ENCODE peak calls at places on chromosomes 6 and 20, in six cellular contexts. T is A549, D is IMR-90, B is upper lobe of right lung, Q is endothelial cell of umbilical vein, X is Panc1. O is an unnamed sample.

GRCh38 chr20:19794941-19795340 is 36.9 kb downstream of the RIN2 start:
- DNase-seq in T (no peak), D (no peak), B (no peak), Q (peak; percentile 65), X (no peak), O (no peak)

GRCh38 chr6:72649032-72649984 is 27.4 kb downstream of the KCNQ5 start:
- DNase-seq in T (peak; percentile 29), D (peak; percentile 83), B (no peak), Q (peak; percentile 31), X (peak; percentile 93), O (no peak)

GRCh38 chr6:82182756-82183155 is 64.8 kb downstream of the IBTK start:
- DNase-seq in T (no peak), D (peak; percentile 70), B (no peak), Q (no peak), X (no peak), O (no peak)

GRCh38 chr6:132165677-132166076 is 214.5 kb upstream of the CCN2 start:
- DNase-seq in T (no peak), D (no peak), B (no peak), Q (no peak), X (no peak), O (no peak)

GRCh38 chr6:92231220-92231701 is 1188.1 kb downstream of the EPHA7 start:
- DNase-seq in T (no peak), D (no peak), B (no peak), Q (no peak), X (no peak), O (no peak)

GRCh38 chr6:135739288-135739687 is 112.2 kb upstream of the PDE7B start:
- DNase-seq in T (no peak), D (peak; percentile 95), B (no peak), Q (no peak), X (no peak), O (no peak)

GRCh38 chr20:61420056-61420455 is 168.0 kb downstream of the CDH4 start:
- DNase-seq in T (no peak), D (no peak), B (no peak), Q (no peak), X (no peak), O (no peak)

GRCh38 chr6:107495196-107495643 is 5.3 kb downstream of the SOBP start:
- DNase-seq in T (no peak), D (peak; percentile 78), B (no peak), Q (peak; percentile 80), X (no peak), O (no peak)

GRCh38 chr6:81562169-81562568 is 190.3 kb downstream of the TENT5A start:
- DNase-seq in T (peak; percentile 29), D (peak; percentile 89), B (no peak), Q (no peak), X (no peak), O (peak; percentile 32)

GRCh38 chr20:1533059-1533458 is 24.4 kb downstream of the SIRPD start:
- DNase-seq in T (peak; percentile 16), D (no peak), B (no peak), Q (peak; percentile 7), X (no peak), O (no peak)

GRCh38 chr6:15429146-15430110 is 183.6 kb downstream of the JARID2 start:
- DNase-seq in T (no peak), D (peak; percentile 70), B (no peak), Q (no peak), X (no peak), O (peak; percentile 28)

GRCh38 chr6:15431762-15432495 is 186.1 kb downstream of the JARID2 start:
- DNase-seq in T (peak; percentile 7), D (peak; percentile 59), B (peak; percentile 75), Q (no peak), X (no peak), O (peak; percentile 50)

GRCh38 chr6:15433517-15433874 is 187.6 kb downstream of the JARID2 start:
- DNase-seq in T (no peak), D (no peak), B (no peak), Q (no peak), X (no peak), O (no peak)

GRCh38 chr6:15430181-15430580 is 184.3 kb downstream of the JARID2 start:
- DNase-seq in T (no peak), D (peak; percentile 67), B (no peak), Q (no peak), X (no peak), O (no peak)

GRCh38 chr6:15430947-15431405 is 185.1 kb downstream of the JARID2 start:
- DNase-seq in T (no peak), D (no peak), B (no peak), Q (no peak), X (no peak), O (no peak)
- H3K27ac ChIP-seq in T (no peak overlapping the region), D (no peak overlapping the region), B (peak overlapping the region; percentile 19), Q (no peak overlapping the region), X (no peak overlapping the region), O (peak overlapping the region; percentile 12)

DNA sequence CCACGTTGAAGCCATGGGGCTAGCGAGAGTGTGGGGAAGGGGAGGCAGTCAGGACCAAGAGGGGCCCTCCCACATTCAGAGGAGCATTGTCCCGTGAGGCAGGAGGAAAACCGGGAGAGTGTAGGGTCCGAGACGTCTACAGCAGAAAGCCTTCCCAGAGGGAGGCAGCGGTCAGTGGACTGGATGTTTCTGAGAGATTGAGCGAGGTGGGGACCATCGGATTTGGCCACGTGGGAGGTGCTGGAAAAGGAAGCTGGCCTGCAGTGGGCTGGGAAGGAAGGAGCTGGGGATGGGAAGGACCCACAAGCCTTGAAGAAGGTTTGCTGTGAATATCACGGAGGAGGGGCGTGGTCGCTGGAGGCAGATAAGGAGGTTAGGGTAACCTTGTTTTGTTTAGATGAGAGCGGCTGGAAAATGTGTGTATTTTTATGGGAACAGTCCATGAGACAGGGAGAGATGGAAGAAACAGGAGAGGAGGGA is 119.0 kb upstream of the RNF24 start:
- DNase-seq in T (peak; percentile 90), D (no peak), B (no peak), Q (no peak), X (no peak), O (no peak)
- H3K4me1 ChIP-seq in T (peaks cover 72% of the 10 kb centered on the region), D (peaks cover 26% of the 10 kb centered on the region), B (no peaks in the 10 kb centered on the region), Q (peaks cover 37% of the 10 kb centered on the region), X (peaks cover 39% of the 10 kb centered on the region), O (peaks cover 8% of the 10 kb centered on the region)

GRCh38 chr6:22519237-22519636 is 50.1 kb upstream of the HDGFL1 start:
- DNase-seq in T (no peak), D (no peak), B (no peak), Q (no peak), X (no peak), O (no peak)
- H3K9me3 ChIP-seq in T (no peaks in the 10 kb centered on the region), D (no peaks in the 10 kb centered on the region), B (no peaks in the 10 kb centered on the region), Q (no peaks in the 10 kb centered on the region), X (no peaks in the 10 kb centered on the region), O (no peaks in the 10 kb centered on the region)

DNA sequence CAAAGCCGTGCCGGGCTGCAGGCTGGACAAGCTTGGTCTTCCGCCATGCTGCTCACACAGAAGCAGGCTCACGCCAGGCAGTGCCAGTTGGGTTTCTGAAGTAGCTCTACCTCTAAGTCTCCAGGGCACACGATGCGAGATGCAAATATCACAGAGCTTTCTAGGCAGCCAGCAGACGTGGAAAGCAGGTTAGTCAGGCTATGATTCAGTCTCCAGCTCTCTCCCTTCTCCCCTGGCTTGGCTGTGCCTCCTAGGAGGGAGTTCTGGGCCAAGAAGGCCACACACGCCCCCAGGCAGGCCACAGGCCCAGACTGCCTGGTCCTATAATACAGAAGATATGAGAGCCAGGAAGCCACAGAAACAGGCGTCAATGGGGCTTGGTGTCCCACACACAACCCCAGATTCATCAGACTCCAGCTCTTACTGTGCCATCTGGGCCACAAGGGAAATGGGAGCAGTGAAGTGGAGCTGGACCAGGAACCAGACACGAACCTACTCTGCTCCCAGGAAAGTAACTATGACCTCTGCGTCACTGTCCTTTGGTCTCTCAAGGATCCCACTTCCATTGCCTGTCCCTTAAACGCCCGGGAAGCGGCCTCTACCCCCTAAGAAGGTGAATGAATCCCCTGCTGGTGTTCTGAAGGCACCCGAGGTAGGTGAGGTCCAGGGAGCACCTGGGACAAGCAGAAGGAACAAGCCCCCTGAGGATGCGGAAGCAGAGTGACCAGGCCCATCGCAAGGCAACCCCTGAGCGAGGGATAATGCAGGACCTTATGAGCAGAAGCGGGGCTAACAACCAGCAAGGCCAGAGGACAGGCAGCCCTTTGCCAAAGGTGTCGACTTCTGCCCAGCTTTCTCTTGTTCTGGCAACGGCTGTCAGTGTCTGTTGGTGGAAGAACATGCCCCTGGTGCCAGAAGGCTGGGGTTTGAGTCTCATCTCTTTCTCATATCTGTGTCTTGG is 61.1 kb downstream of the GFOD1 start:
- DNase-seq in T (no peak), D (peak; percentile 77), B (no peak), Q (no peak), X (no peak), O (no peak)
- H3K27ac ChIP-seq in T (peak overlapping the region; percentile 57), D (no peak overlapping the region), B (peak overlapping the region; percentile 65), Q (no peak overlapping the region), X (no peak overlapping the region), O (peak overlapping the region; percentile 7)

GRCh38 chr20:48765359-48765758 is 62.4 kb downstream of the PREX1 start:
- DNase-seq in T (no peak), D (no peak), B (no peak), Q (no peak), X (no peak), O (no peak)
- H3K4me1 ChIP-seq in T (peaks cover 6% of the 10 kb centered on the region), D (no peaks in the 10 kb centered on the region), B (peaks cover 51% of the 10 kb centered on the region), Q (peaks cover 40% of the 10 kb centered on the region), X (peaks cover 13% of the 10 kb centered on the region), O (no peaks in the 10 kb centered on the region)

GRCh38 chr6:24458134-24458533 is 31.2 kb downstream of the GPLD1 start:
- DNase-seq in T (no peak), D (no peak), B (no peak), Q (no peak), X (no peak), O (no peak)

GRCh38 chr6:24454452-24454851 is 34.9 kb downstream of the GPLD1 start:
- DNase-seq in T (no peak), D (no peak), B (no peak), Q (no peak), X (no peak), O (no peak)

GRCh38 chr6:24455061-24455460 is 34.3 kb downstream of the GPLD1 start:
- DNase-seq in T (no peak), D (no peak), B (no peak), Q (no peak), X (no peak), O (no peak)

GRCh38 chr6:24460966-24461365 is 28.4 kb downstream of the GPLD1 start:
- DNase-seq in T (no peak), D (no peak), B (no peak), Q (no peak), X (no peak), O (no peak)

DNA sequence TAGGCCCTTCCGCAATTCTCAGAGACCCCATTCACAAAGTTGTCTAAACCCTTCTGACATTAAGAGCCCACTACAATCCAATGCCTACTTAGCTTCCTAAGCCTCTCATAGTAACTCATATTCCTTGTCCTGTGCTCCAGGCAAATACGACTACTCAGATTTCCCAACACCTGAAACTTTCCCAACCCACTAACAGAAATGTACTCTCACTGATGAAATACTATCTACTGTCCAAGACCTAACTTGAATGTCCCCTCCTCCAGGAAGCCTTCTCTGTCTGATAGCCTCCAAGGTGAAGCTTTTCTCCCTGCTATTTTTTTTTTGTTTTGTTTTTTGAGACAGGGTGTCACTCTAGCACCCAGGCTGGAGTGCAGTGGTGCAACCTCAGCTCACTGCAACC is 30.4 kb downstream of the GPLD1 start:
- DNase-seq in T (no peak), D (no peak), B (no peak), Q (no peak), X (no peak), O (no peak)
- H3K9me3 ChIP-seq in T (no peaks in the 10 kb centered on the region), D (no peaks in the 10 kb centered on the region), B (no peaks in the 10 kb centered on the region), Q (no peaks in the 10 kb centered on the region), X (no peaks in the 10 kb centered on the region), O (no peaks in the 10 kb centered on the region)

O was measured in small intestine.